ENCODE peak calls at places on chromosomes 1 and 21, in nine cellular contexts. One of them, this sample, is unnamed.

GRCh38 chr21:42527489-42528158 is 14.0 kb downstream of the SLC37A1 start:
- DNase-seq in fibroblast of mammary gland: no peak
- DNase-seq in mammary epithelial cell: no peak
- DNase-seq in fibroblast of pulmonary artery: no peak
- DNase-seq in HFF-Myc: no peak
- DNase-seq in CD4-positive, alpha-beta T cell: peak; percentile 58
- DNase-seq in GM13976: peak; percentile 63
- DNase-seq in sigmoid colon: no peak
- DNase-seq in neural crest cell: no peak
- DNase-seq in this sample: peak; percentile 64

GRCh38 chr1:23019851-23020625 is 770 bp downstream of the KDM1A start:
- DNase-seq in neural crest cell: peak; percentile 44
- DNase-seq in GM13976: peak; percentile 55
- DNase-seq in CD4-positive, alpha-beta T cell: peak; percentile 36
- DNase-seq in sigmoid colon: peak; percentile 67
- DNase-seq in HFF-Myc: no peak
- DNase-seq in mammary epithelial cell: peak; percentile 41
- DNase-seq in fibroblast of pulmonary artery: peak; percentile 45
- DNase-seq in fibroblast of mammary gland: peak; percentile 49
- DNase-seq in this sample: peak; percentile 55

GRCh38 chr1:203147376-203147775 is 19.9 kb downstream of the ADORA1 start:
- DNase-seq in neural crest cell: no peak
- DNase-seq in HFF-Myc: no peak
- DNase-seq in fibroblast of pulmonary artery: no peak
- DNase-seq in sigmoid colon: no peak
- DNase-seq in mammary epithelial cell: no peak
- DNase-seq in fibroblast of mammary gland: no peak
- DNase-seq in CD4-positive, alpha-beta T cell: no peak
- DNase-seq in GM13976: no peak
- DNase-seq in this sample: no peak

GRCh38 chr21:43291347-43291950 is 122.6 kb downstream of the CRYAA start:
- DNase-seq in mammary epithelial cell: no peak
- DNase-seq in HFF-Myc: no peak
- DNase-seq in GM13976: no peak
- DNase-seq in fibroblast of pulmonary artery: no peak
- DNase-seq in neural crest cell: no peak
- DNase-seq in fibroblast of mammary gland: no peak
- DNase-seq in sigmoid colon: no peak
- DNase-seq in CD4-positive, alpha-beta T cell: no peak
- DNase-seq in this sample: no peak

GRCh38 chr1:33698316-33699035 is 165.4 kb upstream of the HMGB4 start:
- DNase-seq in fibroblast of mammary gland: no peak
- DNase-seq in HFF-Myc: no peak
- DNase-seq in fibroblast of pulmonary artery: no peak
- DNase-seq in GM13976: no peak
- DNase-seq in CD4-positive, alpha-beta T cell: no peak
- DNase-seq in mammary epithelial cell: no peak
- DNase-seq in sigmoid colon: no peak
- DNase-seq in neural crest cell: no peak
- DNase-seq in this sample: no peak

GRCh38 chr1:247189981-247190798 is 18.4 kb upstream of the ZNF124 start:
- DNase-seq in mammary epithelial cell: no peak
- DNase-seq in CD4-positive, alpha-beta T cell: no peak
- DNase-seq in GM13976: no peak
- DNase-seq in HFF-Myc: no peak
- DNase-seq in sigmoid colon: no peak
- DNase-seq in neural crest cell: no peak
- DNase-seq in fibroblast of pulmonary artery: no peak
- DNase-seq in fibroblast of mammary gland: no peak
- DNase-seq in this sample: no peak

GRCh38 chr1:21665711-21666571 is 3.2 kb downstream of the RAP1GAP start:
- DNase-seq in CD4-positive, alpha-beta T cell: no peak
- DNase-seq in fibroblast of mammary gland: peak; percentile 26
- DNase-seq in HFF-Myc: no peak
- DNase-seq in mammary epithelial cell: no peak
- DNase-seq in neural crest cell: no peak
- DNase-seq in fibroblast of pulmonary artery: no peak
- DNase-seq in sigmoid colon: peak; percentile 28
- DNase-seq in GM13976: no peak
- DNase-seq in this sample: no peak

GRCh38 chr1:150213170-150214098 is 22.5 kb downstream of the ANP32E start:
- DNase-seq in GM13976: peak; percentile 94
- DNase-seq in fibroblast of mammary gland: peak; percentile 94
- DNase-seq in CD4-positive, alpha-beta T cell: peak; percentile 89
- DNase-seq in mammary epithelial cell: peak; percentile 79
- DNase-seq in neural crest cell: peak; percentile 81
- DNase-seq in HFF-Myc: peak; percentile 78
- DNase-seq in sigmoid colon: peak; percentile 99
- DNase-seq in fibroblast of pulmonary artery: peak; percentile 95
- DNase-seq in this sample: peak; percentile 91

GRCh38 chr1:180358649-180359048 is 128.6 kb downstream of the LHX4 start:
- DNase-seq in mammary epithelial cell: no peak
- DNase-seq in neural crest cell: no peak
- DNase-seq in fibroblast of pulmonary artery: peak; percentile 51
- DNase-seq in CD4-positive, alpha-beta T cell: no peak
- DNase-seq in HFF-Myc: no peak
- DNase-seq in fibroblast of mammary gland: no peak
- DNase-seq in sigmoid colon: no peak
- DNase-seq in GM13976: no peak
- DNase-seq in this sample: no peak

DNA sequence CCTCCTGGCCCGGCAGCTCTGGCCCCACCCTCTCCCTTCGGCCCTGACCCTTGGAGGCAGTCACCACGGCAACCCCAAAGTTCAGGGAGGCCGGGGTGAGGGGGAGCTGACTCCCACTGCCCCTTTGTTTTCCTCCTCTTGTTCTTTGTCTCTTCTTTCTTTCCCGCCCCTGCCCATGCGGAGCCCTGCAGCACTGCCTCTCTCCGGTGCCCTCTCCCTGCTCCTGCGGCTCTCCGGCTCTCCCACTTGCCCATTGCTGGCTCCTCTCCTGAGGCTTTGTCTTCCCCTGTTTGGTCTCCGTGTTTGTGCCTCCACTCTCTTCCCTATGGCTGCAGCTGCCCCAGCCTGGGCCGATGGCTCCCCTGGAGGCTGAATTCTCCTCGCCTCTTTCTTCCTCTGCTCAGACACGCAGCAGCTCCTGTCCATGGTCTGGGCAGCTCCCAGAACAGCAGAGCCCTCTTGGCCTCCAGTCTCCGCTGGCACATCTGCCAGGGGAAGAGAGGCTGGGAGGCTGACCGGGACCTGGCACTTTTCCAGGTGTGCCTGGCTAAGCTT is 5.8 kb downstream of the CELSR2 start:
- DNase-seq in fibroblast of pulmonary artery: no peak
- DNase-seq in sigmoid colon: no peak
- DNase-seq in GM13976: no peak
- DNase-seq in HFF-Myc: no peak
- DNase-seq in mammary epithelial cell: no peak
- DNase-seq in neural crest cell: peak; percentile 62
- DNase-seq in CD4-positive, alpha-beta T cell: no peak
- DNase-seq in fibroblast of mammary gland: no peak
- DNase-seq in this sample: no peak
- TF ChIP-seq CTCF in fibroblast of pulmonary artery: no peak
- TF ChIP-seq CTCF in sigmoid colon: no peak
- TF ChIP-seq CTCF in GM13976: no peak
- TF ChIP-seq CTCF in HFF-Myc: no peak
- TF ChIP-seq CTCF in mammary epithelial cell: peak; percentile 19
- TF ChIP-seq CTCF in neural crest cell: no peak
- TF ChIP-seq CTCF in CD4-positive, alpha-beta T cell: no peak
- TF ChIP-seq CTCF in fibroblast of mammary gland: no peak
- TF ChIP-seq CTCF in this sample: no peak

GRCh38 chr1:156502396-156502748 is 1.8 kb upstream of the MEF2D start:
- DNase-seq in HFF-Myc: no peak
- DNase-seq in CD4-positive, alpha-beta T cell: no peak
- DNase-seq in neural crest cell: no peak
- DNase-seq in fibroblast of pulmonary artery: peak; percentile 37
- DNase-seq in sigmoid colon: no peak
- DNase-seq in fibroblast of mammary gland: no peak
- DNase-seq in GM13976: no peak
- DNase-seq in mammary epithelial cell: no peak
- DNase-seq in this sample: no peak

GRCh38 chr1:156499194-156499702 is 1.3 kb downstream of the MEF2D start:
- DNase-seq in fibroblast of mammary gland: no peak
- DNase-seq in GM13976: no peak
- DNase-seq in neural crest cell: no peak
- DNase-seq in mammary epithelial cell: peak; percentile 13
- DNase-seq in HFF-Myc: no peak
- DNase-seq in CD4-positive, alpha-beta T cell: no peak
- DNase-seq in sigmoid colon: peak; percentile 67
- DNase-seq in fibroblast of pulmonary artery: no peak
- DNase-seq in this sample: no peak

GRCh38 chr1:156500578-156500846 is at the start of gene MEF2D:
- DNase-seq in fibroblast of pulmonary artery: no peak
- DNase-seq in GM13976: no peak
- DNase-seq in CD4-positive, alpha-beta T cell: no peak
- DNase-seq in neural crest cell: no peak
- DNase-seq in mammary epithelial cell: no peak
- DNase-seq in HFF-Myc: no peak
- DNase-seq in sigmoid colon: no peak
- DNase-seq in fibroblast of mammary gland: no peak
- DNase-seq in this sample: no peak

GRCh38 chr1:156499703-156500577 is 635 bp downstream of the MEF2D start:
- DNase-seq in neural crest cell: peak; percentile 49
- DNase-seq in GM13976: no peak
- DNase-seq in HFF-Myc: no peak
- DNase-seq in fibroblast of pulmonary artery: no peak
- DNase-seq in fibroblast of mammary gland: peak; percentile 51
- DNase-seq in sigmoid colon: peak; percentile 88
- DNase-seq in mammary epithelial cell: no peak
- DNase-seq in CD4-positive, alpha-beta T cell: peak; percentile 51
- DNase-seq in this sample: no peak

GRCh38 chr1:156500847-156501686 is 492 bp upstream of the MEF2D start:
- DNase-seq in CD4-positive, alpha-beta T cell: peak; percentile 95
- DNase-seq in GM13976: peak; percentile 96
- DNase-seq in HFF-Myc: no peak
- DNase-seq in fibroblast of mammary gland: peak; percentile 94
- DNase-seq in neural crest cell: peak; percentile 90
- DNase-seq in mammary epithelial cell: peak; percentile 94
- DNase-seq in fibroblast of pulmonary artery: peak; percentile 97
- DNase-seq in sigmoid colon: peak; percentile 98
- DNase-seq in this sample: peak; percentile 98
- TF ChIP-seq CTCF in CD4-positive, alpha-beta T cell: peak; percentile 74
- TF ChIP-seq CTCF in GM13976: peak; percentile 63
- TF ChIP-seq CTCF in HFF-Myc: peak; percentile 43
- TF ChIP-seq CTCF in fibroblast of mammary gland: peak; percentile 33
- TF ChIP-seq CTCF in neural crest cell: peak; percentile 63
- TF ChIP-seq CTCF in mammary epithelial cell: peak; percentile 28
- TF ChIP-seq CTCF in fibroblast of pulmonary artery: peak; percentile 33
- TF ChIP-seq CTCF in sigmoid colon: peak; percentile 34
- TF ChIP-seq CTCF in this sample: peak; percentile 36

DNA sequence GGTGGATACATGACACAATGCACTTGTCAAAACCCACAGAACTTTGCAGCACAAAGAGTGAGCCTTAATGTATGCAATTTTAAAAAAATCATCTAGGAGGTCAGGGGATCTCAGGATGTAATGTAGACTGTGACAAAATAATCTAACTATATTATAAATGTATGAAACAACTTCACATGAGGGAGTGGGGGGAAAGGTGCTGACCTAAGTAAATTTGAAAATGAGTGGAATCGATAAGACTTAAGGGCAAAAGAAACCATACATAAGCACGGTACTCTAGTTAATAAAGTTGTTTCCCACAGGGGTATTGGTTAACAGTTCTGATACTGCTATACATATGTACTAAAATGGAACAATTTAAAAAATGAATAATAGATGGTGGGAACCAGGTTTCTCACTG is 64.7 kb downstream of the PRPF38A start:
- DNase-seq in GM13976: no peak
- DNase-seq in fibroblast of pulmonary artery: no peak
- DNase-seq in neural crest cell: no peak
- DNase-seq in mammary epithelial cell: no peak
- DNase-seq in CD4-positive, alpha-beta T cell: no peak
- DNase-seq in fibroblast of mammary gland: no peak
- DNase-seq in HFF-Myc: no peak
- DNase-seq in sigmoid colon: no peak
- DNase-seq in this sample: no peak
- TF ChIP-seq CTCF in GM13976: no peak
- TF ChIP-seq CTCF in fibroblast of pulmonary artery: no peak
- TF ChIP-seq CTCF in neural crest cell: no peak
- TF ChIP-seq CTCF in mammary epithelial cell: no peak
- TF ChIP-seq CTCF in CD4-positive, alpha-beta T cell: no peak
- TF ChIP-seq CTCF in fibroblast of mammary gland: no peak
- TF ChIP-seq CTCF in HFF-Myc: no peak
- TF ChIP-seq CTCF in sigmoid colon: no peak
- TF ChIP-seq CTCF in this sample: no peak

GRCh38 chr1:26537951-26538352 is 8.4 kb downstream of the RPS6KA1 start:
- DNase-seq in neural crest cell: no peak
- DNase-seq in HFF-Myc: no peak
- DNase-seq in fibroblast of pulmonary artery: peak; percentile 60
- DNase-seq in fibroblast of mammary gland: peak; percentile 37
- DNase-seq in CD4-positive, alpha-beta T cell: no peak
- DNase-seq in mammary epithelial cell: peak; percentile 59
- DNase-seq in sigmoid colon: no peak
- DNase-seq in GM13976: peak; percentile 76
- DNase-seq in this sample: peak; percentile 70
- TF ChIP-seq CTCF in neural crest cell: no peak
- TF ChIP-seq CTCF in HFF-Myc: peak; percentile 40
- TF ChIP-seq CTCF in fibroblast of pulmonary artery: peak; percentile 38
- TF ChIP-seq CTCF in fibroblast of mammary gland: peak; percentile 32
- TF ChIP-seq CTCF in CD4-positive, alpha-beta T cell: no peak
- TF ChIP-seq CTCF in mammary epithelial cell: peak; percentile 17
- TF ChIP-seq CTCF in sigmoid colon: no peak
- TF ChIP-seq CTCF in GM13976: peak; percentile 50
- TF ChIP-seq CTCF in this sample: peak; percentile 10